ENCODE peak calls at places on chromosomes 4 and X, in four cellular contexts. C, X, W and K are unnamed samples.

GRCh38 chrX:1679238-1679637 is 64.4 kb downstream of the ASMT start:
- DNase-seq in C (no peak), X (no peak), W (peak), K (no peak)

GRCh38 chrX:48665991-48666390 is 17.6 kb upstream of the WAS start:
- DNase-seq in C (no peak), X (no peak), W (no peak), K (no peak)

GRCh38 chrX:107507093-107507743 is 57.8 kb downstream of the FRMPD3 start:
- DNase-seq in C (no peak), X (no peak), W (no peak), K (no peak)

GRCh38 chrX:117429511-117429910 is 687.1 kb downstream of the KLHL13 start:
- DNase-seq in C (no peak), X (no peak), W (no peak), K (no peak)

GRCh38 chrX:65866146-65866545 is 173.7 kb downstream of the VSIG4 start:
- DNase-seq in C (no peak), X (no peak), W (peak), K (no peak)

GRCh38 chr4:170229021-170229420 is 139.3 kb upstream of the AADAT start:
- DNase-seq in C (no peak), X (no peak), W (no peak), K (no peak)

GRCh38 chrX:39492495-39493162 is 605.1 kb downstream of the BCOR start:
- DNase-seq in C (no peak), X (no peak), W (no peak), K (no peak)

GRCh38 chrX:50747471-50747900 is 66.5 kb downstream of the SHROOM4 start:
- DNase-seq in C (no peak), X (peak), W (no peak), K (no peak)

GRCh38 chr4:68163754-68164153 is 34.1 kb upstream of the TMPRSS11F start:
- DNase-seq in C (no peak), X (no peak), W (no peak), K (no peak)

GRCh38 chrX:118116308-118117068 is at the start of gene KLHL13:
- DNase-seq in C (peak), X (no peak), W (no peak), K (no peak)

GRCh38 chr4:142917678-142918077 is 71.6 kb upstream of the INPP4B start:
- DNase-seq in C (no peak), X (peak), W (no peak), K (no peak)

GRCh38 chr4:4302416-4302815 is 12.4 kb downstream of the ZBTB49 start:
- DNase-seq in C (peak), X (no peak), W (no peak), K (no peak)

GRCh38 chr4:2807571-2807970 is 14.7 kb downstream of the SH3BP2 start:
- DNase-seq in C (no peak), X (peak), W (no peak), K (no peak)

GRCh38 chrX:38438321-38438720 is 85.9 kb downstream of the OTC start:
- DNase-seq in C (no peak), X (no peak), W (no peak), K (no peak)

GRCh38 chr4:153577053-153577452 is 107.0 kb upstream of the TLR2 start:
- DNase-seq in C (no peak), X (peak), W (no peak), K (no peak)

GRCh38 chr4:47462799-47463234 is 685 bp downstream of the COMMD8 start:
- DNase-seq in C (no peak), X (peak), W (no peak), K (no peak)

GRCh38 chrX:40962793-40963407 is 122.3 kb upstream of the USP9X start:
- DNase-seq in C (no peak), X (no peak), W (no peak), K (no peak)

GRCh38 chr4:182425302-182425701 is 182.1 kb downstream of the TENM3 start:
- DNase-seq in C (no peak), X (no peak), W (no peak), K (no peak)